ENCODE peak calls at places on chromosomes 16 and 17, in seven cellular contexts. X is prostate gland, L is foreskin fibroblast, M is fibroblast of gingiva, Q is tibial nerve, E is SW480, B is fibroblast of the aortic adventitia. F is an unnamed sample.

GRCh38 chr16:24178496-24178895 is 77.6 kb upstream of the CACNG3 start:
- DNase-seq in X (no peak), L (no peak), Q (no peak), M (no peak), E (no peak), B (no peak), F (no peak)

GRCh38 chr16:85610446-85611204 is 2.5 kb upstream of the GSE1 start:
- DNase-seq in L (peak; percentile 94), M (peak; percentile 73), E (peak; percentile 88), Q (peak; percentile 79), X (peak; percentile 83), B (peak; percentile 70), F (peak; percentile 91)

GRCh38 chr17:72420775-72421127 is 299.9 kb downstream of the SOX9 start:
- DNase-seq in X (no peak), L (no peak), M (no peak), E (no peak), Q (no peak), B (no peak), F (no peak)

GRCh38 chr16:49467540-49468372 is 94.2 kb downstream of the C16orf78 start:
- DNase-seq in E (no peak), Q (no peak), B (no peak), X (no peak), M (no peak), L (no peak), F (no peak)

GRCh38 chr16:8528471-8528870 is 61.8 kb downstream of the TMEM114 start:
- DNase-seq in E (no peak), Q (no peak), B (no peak), M (no peak), X (no peak), L (no peak), F (no peak)

GRCh38 chr17:65243838-65244237 is 106.7 kb downstream of the RGS9 start:
- DNase-seq in B (peak; percentile 70), E (peak; percentile 98), L (peak; percentile 62), M (peak; percentile 36), Q (no peak), X (no peak), F (no peak)

GRCh38 chr16:25010542-25010941 is 4.6 kb downstream of the ARHGAP17 start:
- DNase-seq in E (no peak), B (no peak), L (no peak), M (no peak), X (no peak), Q (no peak), F (no peak)

GRCh38 chr17:80163315-80163714 is 6.5 kb upstream of the CARD14 start:
- DNase-seq in B (no peak), Q (no peak), M (no peak), L (no peak), E (no peak), X (no peak), F (no peak)

GRCh38 chr16:67892899-67893790 is at the start of gene PSKH1:
- DNase-seq in B (peak; percentile 91), X (peak; percentile 96), M (peak; percentile 92), L (peak; percentile 98), E (peak; percentile 94), Q (peak; percentile 95), F (peak; percentile 95)

GRCh38 chr17:2137342-2138098 is 82.6 kb downstream of the HIC1 start:
- DNase-seq in X (peak; percentile 20), B (peak; percentile 33), E (no peak), L (peak; percentile 82), Q (no peak), M (peak; percentile 39), F (peak; percentile 95)

GRCh38 chr16:14369734-14370598 is 260.1 kb downstream of the PARN start:
- DNase-seq in E (no peak), X (no peak), M (peak; percentile 55), B (peak; percentile 71), Q (no peak), L (peak; percentile 32), F (no peak)

GRCh38 chr16:50388491-50388890 is 19.7 kb upstream of the BRD7 start:
- DNase-seq in E (no peak), X (no peak), M (no peak), B (no peak), Q (no peak), L (no peak), F (no peak)

GRCh38 chr17:64073771-64074703 is 53.6 kb upstream of the ICAM2 start:
- DNase-seq in E (no peak), M (no peak), B (no peak), L (no peak), X (no peak), Q (no peak), F (no peak)

GRCh38 chr17:46822388-46822921 is 4.0 kb upstream of the WNT3 start:
- DNase-seq in E (peak; percentile 36), B (no peak), L (no peak), M (no peak), X (no peak), Q (no peak), F (no peak)

GRCh38 chr17:43873815-43874214 is 26.8 kb downstream of the CD300LG start:
- DNase-seq in L (peak; percentile 16), E (no peak), Q (no peak), M (no peak), X (no peak), B (no peak), F (no peak)

GRCh38 chr16:22267764-22268163 is 29.4 kb upstream of the POLR3E start:
- DNase-seq in M (no peak), L (no peak), B (no peak), Q (no peak), X (no peak), E (no peak), F (no peak)

GRCh38 chr16:4435668-4436067 is 10.0 kb downstream of the DNAJA3 start:
- DNase-seq in Q (no peak), X (no peak), B (peak; percentile 21), L (peak; percentile 39), E (no peak), M (no peak), F (no peak)

GRCh38 chr16:48109496-48109895 is 46.3 kb downstream of the ABCC12 start:
- DNase-seq in L (no peak), M (no peak), X (no peak), E (no peak), B (no peak), Q (no peak), F (no peak)

GRCh38 chr17:79549111-79549915 is 61.5 kb downstream of the RBFOX3 start:
- DNase-seq in X (no peak), M (no peak), Q (no peak), E (no peak), L (no peak), B (no peak), F (no peak)

GRCh38 chr17:17236295-17237025 is 508 bp downstream of the FLCN start:
- DNase-seq in X (no peak), E (peak; percentile 26), L (peak; percentile 42), M (no peak), B (peak; percentile 29), Q (peak; percentile 15), F (peak; percentile 62)

GRCh38 chr17:62614142-62614541 is 13.3 kb upstream of the MRC2 start:
- DNase-seq in B (peak; percentile 86), L (peak; percentile 97), M (peak; percentile 97), X (no peak), E (no peak), Q (no peak), F (peak; percentile 69)

GRCh38 chr16:31874354-31875111 is 926 bp downstream of the ZNF267 start:
- DNase-seq in Q (no peak), L (peak; percentile 60), M (peak; percentile 49), X (no peak), E (peak; percentile 10), B (peak; percentile 73), F (peak; percentile 88)

GRCh38 chr16:13136896-13137295 is 235.5 kb downstream of the SHISA9 start:
- DNase-seq in L (no peak), M (no peak), B (no peak), E (no peak), Q (no peak), X (no peak), F (no peak)